ENCODE peak calls at places on chromosomes 11 and 22, in five cellular contexts. One of them, this sample, is unnamed.

GRCh38 chr11:45155627-45156180 is 9.3 kb downstream of the PRDM11 start:
- DNase-seq in neural progenitor cell: no peak
- DNase-seq in astrocyte: no peak
- DNase-seq in HepG2: no peak
- DNase-seq in GM23248: no peak
- DNase-seq in this sample: no peak

GRCh38 chr11:93784935-93785360 is 866 bp downstream of the MED17 start:
- DNase-seq in astrocyte: no peak
- DNase-seq in GM23248: peak; percentile 26
- DNase-seq in neural progenitor cell: peak; percentile 23
- DNase-seq in HepG2: no peak
- DNase-seq in this sample: no peak

GRCh38 chr11:64400096-64400495 is 41.1 kb downstream of the RPS6KA4 start:
- DNase-seq in astrocyte: no peak
- DNase-seq in HepG2: no peak
- DNase-seq in GM23248: peak; percentile 72
- DNase-seq in neural progenitor cell: no peak
- DNase-seq in this sample: peak; percentile 49

GRCh38 chr11:25163421-25163820 is 666.6 kb downstream of the LUZP2 start:
- DNase-seq in neural progenitor cell: no peak
- DNase-seq in astrocyte: peak; percentile 81
- DNase-seq in HepG2: no peak
- DNase-seq in GM23248: no peak
- DNase-seq in this sample: no peak

GRCh38 chr11:96246718-96247540 is 96.1 kb downstream of the MAML2 start:
- DNase-seq in astrocyte: peak; percentile 89
- DNase-seq in neural progenitor cell: no peak
- DNase-seq in HepG2: peak; percentile 86
- DNase-seq in GM23248: peak; percentile 81
- DNase-seq in this sample: peak; percentile 72

GRCh38 chr11:121723261-121723741 is 270.5 kb upstream of the SORL1-AS1 start:
- DNase-seq in GM23248: peak; percentile 70
- DNase-seq in HepG2: no peak
- DNase-seq in astrocyte: peak; percentile 52
- DNase-seq in neural progenitor cell: peak; percentile 37
- DNase-seq in this sample: no peak

GRCh38 chr11:45204761-45205160 is 58.3 kb downstream of the PRDM11 start:
- DNase-seq in astrocyte: no peak
- DNase-seq in GM23248: no peak
- DNase-seq in HepG2: no peak
- DNase-seq in neural progenitor cell: peak; percentile 55
- DNase-seq in this sample: no peak

GRCh38 chr11:1494650-1495049 is 8.1 kb upstream of the MOB2 start:
- DNase-seq in GM23248: no peak
- DNase-seq in HepG2: no peak
- DNase-seq in neural progenitor cell: no peak
- DNase-seq in astrocyte: no peak
- DNase-seq in this sample: no peak

GRCh38 chr11:10208045-10208674 is 85.9 kb downstream of the SBF2 start:
- DNase-seq in GM23248: peak; percentile 70
- DNase-seq in neural progenitor cell: peak; percentile 55
- DNase-seq in astrocyte: peak; percentile 13
- DNase-seq in HepG2: peak; percentile 41
- DNase-seq in this sample: peak; percentile 44

GRCh38 chr11:130653838-130654601 is 205.6 kb downstream of the ADAMTS15 start:
- DNase-seq in neural progenitor cell: no peak
- DNase-seq in astrocyte: peak; percentile 59
- DNase-seq in GM23248: peak; percentile 72
- DNase-seq in HepG2: no peak
- DNase-seq in this sample: no peak

GRCh38 chr11:122440783-122441701 is 214.5 kb upstream of the UBASH3B start:
- DNase-seq in neural progenitor cell: peak; percentile 77
- DNase-seq in HepG2: no peak
- DNase-seq in astrocyte: peak; percentile 1
- DNase-seq in GM23248: peak; percentile 67
- DNase-seq in this sample: no peak

GRCh38 chr11:8709002-8709672 is 26.5 kb downstream of the RPL27A start:
- DNase-seq in GM23248: peak; percentile 58
- DNase-seq in astrocyte: peak; percentile 98
- DNase-seq in HepG2: no peak
- DNase-seq in neural progenitor cell: no peak
- DNase-seq in this sample: no peak

GRCh38 chr11:13761712-13762111 is 93.2 kb downstream of the FAR1 start:
- DNase-seq in HepG2: no peak
- DNase-seq in neural progenitor cell: no peak
- DNase-seq in GM23248: peak; percentile 11
- DNase-seq in astrocyte: peak; percentile 39
- DNase-seq in this sample: no peak

GRCh38 chr11:123707606-123708205 is 33.8 kb downstream of the ZNF202 start:
- DNase-seq in HepG2: peak; percentile 42
- DNase-seq in neural progenitor cell: peak; percentile 79
- DNase-seq in GM23248: peak; percentile 81
- DNase-seq in astrocyte: peak; percentile 43
- DNase-seq in this sample: peak; percentile 52

GRCh38 chr11:130163346-130164220 is 4.0 kb downstream of the ST14 start:
- DNase-seq in GM23248: no peak
- DNase-seq in astrocyte: no peak
- DNase-seq in HepG2: peak; percentile 55
- DNase-seq in neural progenitor cell: no peak
- DNase-seq in this sample: no peak

GRCh38 chr22:38461414-38462081 is 6.3 kb upstream of the KDELR3 start:
- DNase-seq in astrocyte: peak; percentile 83
- DNase-seq in neural progenitor cell: peak; percentile 97
- DNase-seq in GM23248: peak; percentile 89
- DNase-seq in HepG2: peak; percentile 71
- DNase-seq in this sample: peak; percentile 82

GRCh38 chr11:99911116-99911515 is 776.0 kb upstream of the ARHGAP42 start:
- DNase-seq in astrocyte: no peak
- DNase-seq in GM23248: no peak
- DNase-seq in neural progenitor cell: peak; percentile 17
- DNase-seq in HepG2: no peak
- DNase-seq in this sample: no peak

GRCh38 chr11:46800177-46800576 is 45.9 kb downstream of the CKAP5 start:
- DNase-seq in HepG2: no peak
- DNase-seq in GM23248: peak; percentile 9
- DNase-seq in neural progenitor cell: no peak
- DNase-seq in astrocyte: no peak
- DNase-seq in this sample: no peak

GRCh38 chr11:77672276-77672675 is 34.7 kb upstream of the CLNS1A start:
- DNase-seq in neural progenitor cell: no peak
- DNase-seq in GM23248: peak; percentile 92
- DNase-seq in HepG2: no peak
- DNase-seq in astrocyte: peak; percentile 93
- DNase-seq in this sample: peak; percentile 38

GRCh38 chr11:30917859-30918478 is 331.8 kb upstream of the MPPED2 start:
- DNase-seq in astrocyte: peak; percentile 9
- DNase-seq in GM23248: peak; percentile 67
- DNase-seq in HepG2: peak; percentile 40
- DNase-seq in neural progenitor cell: peak; percentile 75
- DNase-seq in this sample: peak; percentile 26

GRCh38 chr11:76803811-76804600 is 20.9 kb downstream of the TSKU start:
- DNase-seq in GM23248: peak; percentile 92
- DNase-seq in neural progenitor cell: no peak
- DNase-seq in astrocyte: peak; percentile 31
- DNase-seq in HepG2: no peak
- DNase-seq in this sample: no peak

GRCh38 chr11:111205622-111206385 is 39.7 kb upstream of the POU2AF2 start:
- DNase-seq in HepG2: no peak
- DNase-seq in neural progenitor cell: no peak
- DNase-seq in astrocyte: no peak
- DNase-seq in GM23248: peak; percentile 47
- DNase-seq in this sample: no peak

GRCh38 chr11:117284053-117284452 is 7.1 kb upstream of the BACE1-AS start:
- DNase-seq in GM23248: no peak
- DNase-seq in neural progenitor cell: no peak
- DNase-seq in HepG2: no peak
- DNase-seq in astrocyte: no peak
- DNase-seq in this sample: no peak

GRCh38 chr11:12556788-12557384 is 117.3 kb upstream of the TEAD1 start:
- DNase-seq in GM23248: peak; percentile 94
- DNase-seq in neural progenitor cell: peak; percentile 66
- DNase-seq in astrocyte: peak; percentile 96
- DNase-seq in HepG2: peak; percentile 39
- DNase-seq in this sample: no peak

DNA sequence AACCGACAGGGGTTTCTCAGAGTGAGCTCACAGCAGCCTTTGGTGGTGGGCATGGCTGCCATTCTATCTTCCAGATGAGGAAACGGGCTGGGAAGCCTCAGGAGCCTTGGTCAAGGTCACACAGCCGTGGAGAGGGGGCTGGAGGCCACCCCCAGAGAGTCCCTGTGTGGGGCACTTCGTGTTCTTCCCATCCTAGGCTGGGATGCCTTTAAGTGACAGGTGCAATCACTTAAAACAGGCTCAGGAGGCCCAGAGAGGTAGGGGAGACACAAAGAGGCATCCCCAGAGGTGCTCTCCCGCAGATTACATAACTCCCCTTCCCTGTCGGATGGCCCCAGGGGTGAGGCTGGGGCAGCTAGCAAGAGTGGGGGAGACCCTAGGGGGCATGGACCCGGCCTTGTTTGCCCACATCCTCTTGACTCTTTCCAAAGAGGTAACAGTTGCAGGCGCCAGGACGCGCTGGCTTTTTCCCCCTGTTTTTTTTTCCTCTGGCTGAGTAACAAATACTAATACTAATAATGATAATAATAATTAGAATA is 17.5 kb upstream of the SHISAL1 start:
- DNase-seq in HepG2: no peak
- DNase-seq in GM23248: no peak
- DNase-seq in astrocyte: no peak
- DNase-seq in neural progenitor cell: no peak
- DNase-seq in this sample: no peak
- H3K4me2 ChIP-seq in HepG2: no peak overlapping the region
- H3K4me2 ChIP-seq in GM23248: no peak overlapping the region
- H3K4me2 ChIP-seq in astrocyte: no peak overlapping the region
- H3K4me2 ChIP-seq in neural progenitor cell: peak overlapping the region; percentile 94
- H3K4me2 ChIP-seq in this sample: peak overlapping the region; percentile 83

DNA sequence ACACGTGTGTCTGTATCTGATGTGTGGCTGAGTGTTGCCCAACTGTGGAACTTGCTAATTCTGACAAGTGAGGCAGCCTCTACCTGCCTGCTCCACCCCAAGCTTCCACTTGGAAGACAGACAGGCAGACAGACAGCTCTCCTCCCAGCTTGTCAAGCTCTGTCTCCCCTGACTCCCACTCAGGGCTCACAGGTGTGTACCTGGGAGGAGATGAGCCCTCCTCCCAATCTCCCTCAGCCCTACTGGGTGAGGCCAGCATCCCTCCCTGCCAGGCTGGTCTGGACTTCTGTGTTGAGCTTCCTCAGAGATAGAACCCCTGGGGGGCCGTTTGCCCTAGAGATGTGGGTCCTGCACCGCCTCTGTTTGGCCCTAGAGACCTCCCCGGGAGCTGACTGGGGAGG is 1.0 kb upstream of the CHRM1 start:
- DNase-seq in GM23248: no peak
- DNase-seq in HepG2: no peak
- DNase-seq in astrocyte: no peak
- DNase-seq in neural progenitor cell: no peak
- DNase-seq in this sample: no peak
- H3K4me2 ChIP-seq in GM23248: no peak overlapping the region
- H3K4me2 ChIP-seq in HepG2: no peak overlapping the region
- H3K4me2 ChIP-seq in astrocyte: no peak overlapping the region
- H3K4me2 ChIP-seq in neural progenitor cell: no peak overlapping the region
- H3K4me2 ChIP-seq in this sample: no peak overlapping the region

GRCh38 chr11:86150826-86151187 is 81.9 kb upstream of the PICALM start:
- DNase-seq in GM23248: peak; percentile 22
- DNase-seq in HepG2: no peak
- DNase-seq in neural progenitor cell: no peak
- DNase-seq in astrocyte: peak; percentile 30
- DNase-seq in this sample: peak; percentile 65

GRCh38 chr11:86152901-86153300 is 84.0 kb upstream of the PICALM start:
- DNase-seq in astrocyte: no peak
- DNase-seq in GM23248: peak; percentile 34
- DNase-seq in HepG2: no peak
- DNase-seq in neural progenitor cell: no peak
- DNase-seq in this sample: no peak

GRCh38 chr11:86149813-86150212 is 80.9 kb upstream of the PICALM start:
- DNase-seq in HepG2: no peak
- DNase-seq in neural progenitor cell: no peak
- DNase-seq in astrocyte: no peak
- DNase-seq in GM23248: no peak
- DNase-seq in this sample: no peak

GRCh38 chr11:86152006-86152862 is 83.3 kb upstream of the PICALM start:
- DNase-seq in neural progenitor cell: no peak
- DNase-seq in GM23248: peak; percentile 72
- DNase-seq in astrocyte: peak; percentile 89
- DNase-seq in HepG2: no peak
- DNase-seq in this sample: peak; percentile 98

DNA sequence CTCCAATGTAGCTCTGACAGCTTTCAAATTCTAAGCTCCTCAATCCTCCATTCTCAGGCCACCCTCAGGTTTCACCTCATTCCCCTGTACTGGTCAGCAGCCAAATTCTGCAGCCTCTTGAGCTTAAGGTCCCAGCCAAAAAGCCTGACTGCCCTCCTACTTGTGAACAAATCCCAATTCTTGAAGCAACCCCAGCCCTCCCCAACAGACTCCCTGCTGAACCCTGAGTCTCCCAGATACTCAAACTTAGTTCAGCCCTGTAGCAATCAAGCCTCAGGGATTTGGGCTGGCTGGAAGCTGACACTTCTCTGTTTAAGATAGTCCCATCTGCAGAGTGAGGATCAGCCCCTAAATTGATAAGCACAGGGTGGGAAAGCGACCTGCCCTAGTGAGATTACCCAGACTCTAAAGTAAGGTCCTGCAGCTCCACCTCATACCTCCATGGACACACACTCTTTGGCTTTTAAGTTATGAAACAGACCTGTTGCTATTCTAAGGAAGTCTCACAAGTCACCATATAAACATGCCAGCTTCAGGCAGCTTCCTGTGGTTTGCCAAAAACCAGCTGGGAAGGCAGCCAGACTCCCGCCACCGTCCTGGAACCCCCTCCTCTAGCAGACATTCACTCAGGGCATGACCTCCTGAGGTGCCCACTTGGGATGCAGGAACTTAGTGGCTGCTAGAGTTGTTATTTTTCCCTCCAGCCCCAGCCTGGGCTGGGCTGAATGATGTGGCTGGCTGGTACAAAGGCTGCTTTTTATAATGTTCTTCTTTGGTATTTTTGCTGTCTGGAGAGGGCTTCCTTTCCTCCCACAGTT is 82.5 kb upstream of the PICALM start:
- DNase-seq in neural progenitor cell: peak; percentile 39
- DNase-seq in astrocyte: peak; percentile 65
- DNase-seq in HepG2: no peak
- DNase-seq in GM23248: peak; percentile 58
- DNase-seq in this sample: no peak
- H3K4me2 ChIP-seq in neural progenitor cell: no peak overlapping the region
- H3K4me2 ChIP-seq in astrocyte: peak overlapping the region; percentile 77
- H3K4me2 ChIP-seq in HepG2: no peak overlapping the region
- H3K4me2 ChIP-seq in GM23248: peak overlapping the region; percentile 67
- H3K4me2 ChIP-seq in this sample: peak overlapping the region; percentile 74

DNA sequence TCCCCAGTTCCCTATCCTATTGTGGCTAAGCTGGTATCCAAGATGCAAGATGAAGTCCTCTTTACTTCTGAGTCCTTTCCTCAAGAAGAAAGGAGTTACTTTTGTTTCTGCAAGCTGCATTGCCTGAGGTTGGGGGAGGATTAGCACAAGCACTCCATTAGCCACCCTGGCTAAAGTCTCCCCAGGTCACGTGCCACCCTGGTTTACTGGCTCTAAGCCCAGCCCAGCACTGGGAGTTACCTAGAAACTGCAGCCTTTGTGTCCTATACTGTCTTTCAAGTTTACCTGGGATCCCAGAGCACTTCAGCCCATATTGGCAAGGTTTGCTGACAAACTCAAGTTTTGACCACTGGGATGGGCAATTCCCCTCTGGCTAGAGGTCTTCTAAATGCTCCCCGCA is 78.4 kb upstream of the DBX1 start:
- DNase-seq in astrocyte: no peak
- DNase-seq in HepG2: no peak
- DNase-seq in GM23248: no peak
- DNase-seq in neural progenitor cell: no peak
- DNase-seq in this sample: no peak
- H3K4me2 ChIP-seq in astrocyte: no peak overlapping the region
- H3K4me2 ChIP-seq in HepG2: no peak overlapping the region
- H3K4me2 ChIP-seq in GM23248: no peak overlapping the region
- H3K4me2 ChIP-seq in neural progenitor cell: no peak overlapping the region
- H3K4me2 ChIP-seq in this sample: no peak overlapping the region

This sample was measured in mammary epithelial cell.